ENCODE peak calls at places on chromosomes 4 and X, in five cellular contexts. C is H1, T is H9, X is neuronal stem cell, M is trophoblast cell. E is an unnamed sample.

GRCh38 chr4:88697113-88697512 is 516 bp downstream of the NAP1L5 start:
- DNase-seq in C (no peak), T (no peak), X (no peak), M (no peak), E (peak)

GRCh38 chr4:159428293-159428692 is 325.4 kb downstream of the RAPGEF2 start:
- DNase-seq in C (no peak), T (no peak), X (no peak), M (no peak), E (no peak)

GRCh38 chr4:170139764-170140163 is 50.0 kb upstream of the AADAT start:
- DNase-seq in C (no peak), T (no peak), X (no peak), M (no peak), E (peak)

GRCh38 chrX:131724292-131724691 is 180.4 kb downstream of the OR13H1 start:
- DNase-seq in C (no peak), T (no peak), X (no peak), M (no peak), E (no peak)

GRCh38 chr4:100984901-100985300 is 362.4 kb downstream of the PPP3CA start:
- DNase-seq in C (no peak), T (no peak), X (no peak), M (no peak), E (no peak)

GRCh38 chr4:183601381-183601780 is 57.6 kb downstream of the RWDD4 start:
- DNase-seq in C (no peak), T (no peak), X (no peak), M (no peak), E (no peak)

GRCh38 chr4:144732584-144733130 is 86.7 kb downstream of the HHIP start:
- DNase-seq in C (no peak), T (no peak), X (no peak), M (peak), E (peak)

GRCh38 chrX:149462849-149463248 is 42.3 kb downstream of the IDS start:
- DNase-seq in C (no peak), T (no peak), X (no peak), M (no peak), E (no peak)

GRCh38 chr4:152947311-152947710 is 11.2 kb downstream of the FHDC1 start:
- DNase-seq in C (no peak), T (no peak), X (no peak), M (no peak), E (no peak)

GRCh38 chr4:140764785-140765392 is 8.7 kb upstream of the TBC1D9 start:
- DNase-seq in C (no peak), T (peak), X (no peak), M (peak), E (no peak)

GRCh38 chr4:29553842-29554241 is 1166.3 kb upstream of the PCDH7 start:
- DNase-seq in C (no peak), T (no peak), X (no peak), M (no peak), E (no peak)

GRCh38 chr4:145935253-145936141 is 3.1 kb downstream of the ZNF827 start:
- DNase-seq in C (no peak), T (peak), X (no peak), M (no peak), E (no peak)

GRCh38 chr4:56843421-56843899 is 22.0 kb upstream of the SPINK2 start:
- DNase-seq in C (no peak), T (peak), X (no peak), M (no peak), E (no peak)

GRCh38 chrX:130343411-130343810 is 3.7 kb downstream of the SLC25A14 start:
- DNase-seq in C (no peak), T (no peak), X (no peak), M (no peak), E (peak)

GRCh38 chr4:39563448-39563847 is 36.2 kb upstream of the UGDH start:
- DNase-seq in C (no peak), T (no peak), X (no peak), M (no peak), E (no peak)

GRCh38 chr4:66294626-66295025 is 624.3 kb upstream of the EPHA5 start:
- DNase-seq in C (no peak), T (no peak), X (peak), M (no peak), E (no peak)

GRCh38 chr4:132863619-132864018 is 285.5 kb upstream of the PCDH10 start:
- DNase-seq in C (no peak), T (no peak), X (no peak), M (no peak), E (no peak)

GRCh38 chr4:168790898-168791297 is 219.2 kb downstream of the CBR4 start:
- DNase-seq in C (no peak), T (no peak), X (no peak), M (no peak), E (no peak)

GRCh38 chrX:130120746-130121504 is 10.6 kb upstream of the ELF4 start:
- DNase-seq in C (no peak), T (peak), X (peak), M (peak), E (peak)

GRCh38 chr4:40482985-40483647 is 146.5 kb downstream of the RBM47 start:
- DNase-seq in C (peak), T (peak), X (no peak), M (no peak), E (no peak)

GRCh38 chrX:141903400-141904155 is at the start of gene MAGEC1:
- DNase-seq in C (no peak), T (no peak), X (no peak), M (no peak), E (no peak)

GRCh38 chrX:150664290-150664689 is 28.9 kb upstream of the MTMR1 start:
- DNase-seq in C (no peak), T (no peak), X (no peak), M (peak), E (no peak)

GRCh38 chr4:169174247-169174646 is 96.5 kb downstream of the SH3RF1 start:
- DNase-seq in C (no peak), T (no peak), X (no peak), M (peak), E (no peak)

GRCh38 chrX:108216862-108217571 is 125.4 kb downstream of the ATG4A start:
- DNase-seq in C (no peak), T (no peak), X (no peak), M (no peak), E (peak)

GRCh38 chr4:5708171-5708828 is at the start of gene EVC2:
- DNase-seq in C (no peak), T (peak), X (peak), M (peak), E (peak)

GRCh38 chr4:13240066-13240465 is 244.1 kb downstream of the RAB28 start:
- DNase-seq in C (no peak), T (no peak), X (no peak), M (no peak), E (peak)

GRCh38 chr4:19659131-19659530 is 592.6 kb upstream of the SLIT2 start:
- DNase-seq in C (no peak), T (no peak), X (no peak), M (no peak), E (no peak)

GRCh38 chr4:8595237-8596087 is 2.9 kb downstream of the CPZ start:
- DNase-seq in C (no peak), T (no peak), X (no peak), M (no peak), E (no peak)

GRCh38 chr4:76546282-76547166 is 111.5 kb downstream of the SHROOM3 start:
- DNase-seq in C (no peak), T (no peak), X (no peak), M (peak), E (peak)

GRCh38 chr4:141356936-141357335 is 136.2 kb downstream of the ZNF330 start:
- DNase-seq in C (no peak), T (no peak), X (no peak), M (no peak), E (no peak)

GRCh38 chrX:68684291-68684918 is 36.9 kb downstream of the STARD8 start:
- DNase-seq in C (no peak), T (no peak), X (no peak), M (peak), E (peak)

GRCh38 chr4:55001538-55001937 is 123.9 kb downstream of the KDR start:
- DNase-seq in C (no peak), T (no peak), X (no peak), M (peak), E (no peak)

DNA sequence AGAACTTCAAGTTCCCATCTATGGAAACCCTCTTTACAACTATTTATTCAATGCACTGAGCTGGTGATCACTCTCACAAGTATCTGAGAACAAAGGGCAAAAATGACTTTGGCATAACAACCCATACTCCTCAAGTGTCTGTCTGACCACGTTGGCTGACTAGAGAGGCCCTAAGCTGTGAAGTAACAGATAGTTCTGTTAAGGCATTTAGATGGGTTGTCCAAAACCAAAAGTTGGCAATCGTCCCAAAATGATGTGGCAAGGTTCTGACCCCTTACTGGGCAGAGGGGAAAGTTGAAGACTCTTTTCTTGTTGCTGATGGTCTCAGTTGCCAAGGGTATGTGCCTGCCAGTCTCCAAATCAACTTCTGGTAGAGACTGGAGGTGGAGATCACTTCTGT is 524.8 kb downstream of the PPARGC1A start:
- DNase-seq in C (no peak), T (no peak), X (no peak), M (peak), E (no peak)
- H2BK12ac ChIP-seq in C (no peak), T (no peak), X (no peak), M (no peak), E (no peak)

DNA sequence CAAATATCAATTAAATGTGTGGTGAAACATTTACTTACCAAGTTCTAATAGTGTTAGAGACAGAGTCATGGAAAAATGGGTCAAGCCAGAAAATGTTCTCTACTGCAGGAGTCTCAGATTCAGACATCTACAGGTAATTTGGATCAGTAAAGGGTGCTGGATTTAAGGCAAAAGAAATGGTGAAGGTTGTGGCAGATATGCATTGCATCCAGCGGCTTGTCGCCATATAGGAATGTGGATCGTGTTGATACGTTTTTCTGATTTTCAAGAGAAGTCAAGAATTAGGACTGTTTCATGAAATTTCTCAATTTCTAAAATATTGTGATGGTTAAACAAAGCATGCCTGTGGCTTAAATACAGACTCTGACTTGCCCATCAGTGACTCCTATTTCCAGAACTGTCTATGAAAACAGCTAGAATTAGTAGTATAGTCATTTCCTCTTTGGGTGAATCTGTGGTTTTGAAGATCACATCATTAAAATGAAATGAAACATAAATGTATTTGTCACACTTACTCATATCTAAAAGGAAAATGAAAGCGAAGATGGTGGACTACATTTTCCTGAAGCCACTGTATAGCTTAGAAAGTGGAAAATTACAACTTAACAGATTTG is 110.1 kb upstream of the VEGFC start:
- DNase-seq in C (no peak), T (no peak), X (no peak), M (no peak), E (peak)
- H3K23ac ChIP-seq in C (no peak), T (no peak), X (no peak), M (no peak), E (no peak)

GRCh38 chrX:10634681-10635161 is 14.3 kb upstream of the MID1 start:
- DNase-seq in C (no peak), T (no peak), X (no peak), M (peak), E (peak)
- H4K8ac ChIP-seq in C (no peak), T (no peak), X (no peak), M (no peak), E (no peak)

GRCh38 chrX:40542208-40542607 is 38.6 kb upstream of the ATP6AP2 start:
- DNase-seq in C (no peak), T (no peak), X (no peak), M (no peak), E (no peak)

GRCh38 chrX:40544343-40545250 is 36.2 kb upstream of the ATP6AP2 start:
- DNase-seq in C (no peak), T (no peak), X (no peak), M (no peak), E (peak)

GRCh38 chrX:40539214-40540142 is 41.3 kb upstream of the ATP6AP2 start:
- DNase-seq in C (no peak), T (peak), X (no peak), M (peak), E (peak)

GRCh38 chrX:40543661-40544328 is 37.0 kb upstream of the ATP6AP2 start:
- DNase-seq in C (no peak), T (no peak), X (peak), M (peak), E (peak)

DNA sequence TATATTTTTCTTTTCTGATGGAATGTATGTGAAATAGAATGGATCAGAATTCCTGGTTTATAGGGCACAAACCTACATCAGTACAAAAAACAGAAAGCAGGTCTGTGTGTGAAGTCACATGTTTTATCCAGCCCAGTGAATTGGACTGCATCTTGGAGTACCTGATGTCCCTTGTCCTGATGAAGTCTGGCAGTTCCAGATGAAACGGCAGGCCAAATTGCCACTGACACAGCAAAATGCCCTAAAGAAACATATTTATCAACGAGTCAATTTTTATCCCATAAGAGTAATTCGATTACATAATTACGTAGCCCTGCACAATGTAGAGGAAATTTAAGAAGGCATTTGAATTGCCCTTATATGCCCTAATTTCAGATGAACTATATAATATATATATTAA is 37.8 kb upstream of the ATP6AP2 start:
- DNase-seq in C (no peak), T (no peak), X (no peak), M (no peak), E (no peak)
- H2BK12ac ChIP-seq in C (no peak), T (no peak), X (no peak), M (no peak), E (no peak)

GRCh38 chr4:3291969-3292570 is 751 bp upstream of the RGS12 start:
- DNase-seq in C (no peak), T (peak), X (no peak), M (peak), E (peak)
- H3K23ac ChIP-seq in C (no peak), T (no peak), X (peak), M (no peak), E (no peak)

GRCh38 chr4:70203601-70204000 is 8.1 kb downstream of the ODAM start:
- DNase-seq in C (no peak), T (no peak), X (no peak), M (no peak), E (no peak)
- H4K8ac ChIP-seq in C (no peak), T (no peak), X (no peak), M (no peak), E (no peak)

GRCh38 chrX:8755813-8756212 is 23.9 kb upstream of the ANOS1 start:
- DNase-seq in C (no peak), T (no peak), X (no peak), M (peak), E (no peak)
- H2BK12ac ChIP-seq in C (no peak), T (no peak), X (no peak), M (no peak), E (no peak)

GRCh38 chr4:83170952-83171399 is 56.4 kb upstream of the PLAC8 start:
- DNase-seq in C (no peak), T (peak), X (no peak), M (no peak), E (no peak)
- H3K23ac ChIP-seq in C (no peak), T (no peak), X (no peak), M (no peak), E (no peak)